ENCODE peak calls at places on chromosomes 4 and X, in nine cellular contexts. G is OCI-LY7, B is activated B cell treated with CpG ODN at 0.5 μM for 24 hours, V is hepatocyte, H is lower lobe of right lung, O is PC-3, W is B cell, S is HFFc6, E is stomach. T is an unnamed sample.

GRCh38 chrX:147912093-147912801 is 528 bp downstream of the FMR1 start:
- DNase-seq in G (peak), B (peak), V (peak), H (peak), O (peak), W (peak), S (peak), E (peak), T (peak)

GRCh38 chr4:26719954-26720552 is 136.2 kb downstream of the TBC1D19 start:
- DNase-seq in G (peak), B (no peak), V (no peak), H (no peak), O (peak), W (no peak), S (peak), E (no peak), T (no peak)

GRCh38 chr4:141905751-141906150 is 269.4 kb downstream of the IL15 start:
- DNase-seq in G (no peak), B (no peak), V (no peak), H (no peak), O (peak), W (no peak), S (peak), E (no peak), T (no peak)

GRCh38 chr4:22170353-22170752 is 221.8 kb upstream of the KCNIP4 start:
- DNase-seq in G (no peak), B (no peak), V (no peak), H (no peak), O (peak), W (no peak), S (no peak), E (no peak), T (no peak)

GRCh38 chr4:151801547-151802516 is 41.0 kb upstream of the GATB start:
- DNase-seq in G (peak), B (peak), V (peak), H (peak), O (peak), W (peak), S (peak), E (peak), T (peak)

GRCh38 chr4:7352486-7352885 is 82.2 kb downstream of the PSAPL1 start:
- DNase-seq in G (no peak), B (no peak), V (no peak), H (no peak), O (no peak), W (no peak), S (no peak), E (no peak), T (no peak)

GRCh38 chr4:159227984-159228383 is 125.1 kb downstream of the RAPGEF2 start:
- DNase-seq in G (no peak), B (no peak), V (peak), H (peak), O (no peak), W (no peak), S (peak), E (peak), T (no peak)

GRCh38 chr4:106986486-106986885 is 49.6 kb downstream of the DKK2 start:
- DNase-seq in G (no peak), B (no peak), V (no peak), H (no peak), O (no peak), W (no peak), S (peak), E (no peak), T (no peak)

GRCh38 chr4:44760142-44760898 is 34.0 kb upstream of the GNPDA2 start:
- DNase-seq in G (peak), B (no peak), V (peak), H (no peak), O (peak), W (peak), S (peak), E (no peak), T (peak)

GRCh38 chr4:89556596-89557305 is 249.2 kb upstream of the GPRIN3 start:
- DNase-seq in G (no peak), B (no peak), V (no peak), H (no peak), O (no peak), W (no peak), S (no peak), E (no peak), T (no peak)

GRCh38 chr4:89562715-89563114 is 255.1 kb upstream of the GPRIN3 start:
- DNase-seq in G (no peak), B (no peak), V (no peak), H (no peak), O (peak), W (no peak), S (no peak), E (no peak), T (no peak)

GRCh38 chr4:89563431-89563830 is 255.8 kb upstream of the GPRIN3 start:
- DNase-seq in G (no peak), B (no peak), V (no peak), H (no peak), O (no peak), W (no peak), S (no peak), E (no peak), T (no peak)

GRCh38 chr4:89561051-89561450 is 253.5 kb upstream of the GPRIN3 start:
- DNase-seq in G (no peak), B (no peak), V (no peak), H (no peak), O (no peak), W (no peak), S (no peak), E (no peak), T (no peak)

DNA sequence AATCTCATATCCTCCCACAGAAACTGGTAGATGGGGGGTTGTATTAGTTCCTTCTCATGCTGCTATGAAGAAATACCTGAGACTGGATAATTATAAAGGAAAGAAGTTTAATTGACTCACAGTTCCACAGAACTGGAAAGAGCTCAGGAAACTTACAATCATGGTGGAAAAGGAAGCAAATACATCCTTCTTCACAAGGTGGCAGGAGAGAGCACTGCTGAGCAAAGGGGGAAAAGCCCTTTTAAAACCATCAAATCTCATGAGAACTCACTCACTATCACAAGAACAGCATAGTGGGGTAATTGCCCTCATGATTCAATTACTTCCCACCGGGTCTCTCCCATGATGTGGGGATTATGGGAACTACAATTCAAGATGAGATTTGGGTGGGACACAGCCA is 250.5 kb upstream of the GPRIN3 start:
- DNase-seq in G (no peak), B (no peak), V (no peak), H (no peak), O (peak), W (no peak), S (no peak), E (no peak), T (no peak)
- TF ChIP-seq CTCF in G (peak), B (no peak), V (peak), H (no peak), O (peak), W (no peak), S (peak), E (no peak), T (peak)

GRCh38 chr4:127623755-127624087 is 9.0 kb upstream of the INTU start:
- DNase-seq in G (no peak), B (no peak), V (peak), H (no peak), O (no peak), W (no peak), S (no peak), E (no peak), T (peak)

GRCh38 chr4:127624176-127624575 is 8.6 kb upstream of the INTU start:
- DNase-seq in G (no peak), B (no peak), V (no peak), H (no peak), O (no peak), W (no peak), S (no peak), E (no peak), T (no peak)

GRCh38 chr4:127622621-127622922 is 10.2 kb upstream of the INTU start:
- DNase-seq in G (no peak), B (no peak), V (no peak), H (no peak), O (no peak), W (no peak), S (no peak), E (no peak), T (no peak)

GRCh38 chr4:127618427-127618826 is 14.3 kb upstream of the INTU start:
- DNase-seq in G (no peak), B (no peak), V (no peak), H (no peak), O (no peak), W (no peak), S (no peak), E (no peak), T (no peak)

GRCh38 chr4:127622923-127623754 is 9.6 kb upstream of the INTU start:
- DNase-seq in G (no peak), B (no peak), V (peak), H (peak), O (no peak), W (peak), S (no peak), E (no peak), T (no peak)
- TF ChIP-seq CTCF in G (no peak), B (no peak), V (peak), H (peak), O (no peak), W (no peak), S (peak), E (no peak), T (no peak)

DNA sequence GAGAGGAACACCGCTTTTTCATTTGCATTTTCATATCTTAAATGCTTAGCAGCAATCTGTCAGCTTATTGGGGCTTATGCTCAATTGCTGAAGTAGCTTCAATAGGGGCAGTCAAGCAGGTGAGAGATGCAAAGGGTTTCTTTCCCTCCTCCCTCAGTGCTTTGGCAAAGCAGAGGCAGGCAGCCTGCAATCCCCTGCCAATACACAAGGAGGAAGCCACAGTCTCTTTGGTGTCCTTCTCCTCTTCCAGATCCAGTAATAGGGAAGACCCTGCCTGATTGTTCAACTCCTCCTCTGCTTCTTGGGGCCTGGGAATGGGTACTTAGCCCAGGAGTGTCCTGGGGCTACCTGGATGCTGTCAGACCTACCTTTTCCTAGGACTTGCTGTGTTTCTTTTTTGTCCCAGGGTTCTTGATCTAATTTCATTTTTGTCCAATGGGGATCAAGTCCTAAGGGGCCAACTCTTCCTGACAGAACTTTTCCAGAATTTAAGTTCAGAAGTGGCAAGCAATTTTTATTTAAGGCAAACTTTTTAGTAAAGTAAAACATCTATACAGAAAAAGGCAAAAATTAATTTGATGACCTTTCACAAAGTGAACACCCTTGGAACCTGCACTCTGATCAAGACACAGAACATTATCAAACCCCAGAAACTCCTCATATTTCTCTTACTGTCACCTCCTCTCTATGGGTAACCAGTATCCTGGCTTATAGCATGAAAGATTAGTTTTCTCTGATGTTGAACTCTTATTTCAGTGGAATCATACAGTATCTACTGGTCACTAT is 260.3 kb downstream of the PPP3CA start:
- DNase-seq in G (peak), B (no peak), V (no peak), H (no peak), O (peak), W (no peak), S (no peak), E (no peak), T (no peak)
- TF ChIP-seq CTCF in G (peak), B (no peak), V (no peak), H (no peak), O (peak), W (peak), S (peak), E (no peak), T (no peak)

GRCh38 chrX:146454363-146454762 is 355.2 kb upstream of the CXorf51B start:
- DNase-seq in G (no peak), B (no peak), V (no peak), H (no peak), O (no peak), W (no peak), S (no peak), E (no peak), T (no peak)

DNA sequence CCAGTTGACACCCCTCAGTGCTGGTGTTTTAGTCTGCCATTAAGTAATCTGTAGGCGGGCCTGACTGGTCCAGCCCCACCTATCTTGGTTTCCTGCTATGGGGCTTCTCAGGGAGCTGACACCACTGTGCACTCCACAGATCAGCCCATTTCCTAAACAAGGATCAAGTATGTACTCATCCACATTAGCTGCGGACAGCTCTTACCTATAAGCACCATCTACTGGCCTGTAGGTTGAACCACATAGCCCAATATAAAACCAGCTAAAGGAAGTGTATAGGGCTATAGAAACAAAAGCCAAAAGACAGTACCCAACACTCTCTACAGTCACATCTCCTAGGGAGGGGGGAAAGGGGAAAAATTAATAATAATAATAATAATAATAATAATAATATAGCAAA is 353.5 kb upstream of the CXorf51B start:
- DNase-seq in G (no peak), B (no peak), V (no peak), H (no peak), O (no peak), W (no peak), S (no peak), E (no peak), T (no peak)
- TF ChIP-seq CTCF in G (no peak), B (no peak), V (no peak), H (no peak), O (no peak), W (no peak), S (no peak), E (no peak), T (no peak)

DNA sequence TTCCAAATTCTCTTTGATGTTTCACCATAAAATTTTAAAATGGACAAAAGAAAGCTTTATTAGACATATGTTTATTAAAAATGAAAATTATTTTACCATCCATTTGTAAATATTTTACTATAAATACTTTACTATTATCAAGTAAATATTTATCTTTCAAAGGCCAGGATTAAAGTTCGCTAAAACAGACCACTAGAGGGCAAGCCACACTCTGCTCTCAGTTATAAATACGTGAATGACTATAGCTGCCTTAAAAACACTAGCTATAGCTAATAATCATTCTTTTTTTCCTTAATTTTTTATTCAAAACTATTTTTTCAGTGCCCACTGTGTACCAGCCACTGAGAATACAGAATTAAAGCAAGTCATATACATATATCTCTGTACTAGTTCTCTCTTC is 38.6 kb downstream of the UNC5C start:
- DNase-seq in G (peak), B (no peak), V (peak), H (no peak), O (peak), W (no peak), S (no peak), E (no peak), T (no peak)
- TF ChIP-seq CTCF in G (peak), B (no peak), V (peak), H (peak), O (peak), W (peak), S (peak), E (peak), T (peak)

DNA sequence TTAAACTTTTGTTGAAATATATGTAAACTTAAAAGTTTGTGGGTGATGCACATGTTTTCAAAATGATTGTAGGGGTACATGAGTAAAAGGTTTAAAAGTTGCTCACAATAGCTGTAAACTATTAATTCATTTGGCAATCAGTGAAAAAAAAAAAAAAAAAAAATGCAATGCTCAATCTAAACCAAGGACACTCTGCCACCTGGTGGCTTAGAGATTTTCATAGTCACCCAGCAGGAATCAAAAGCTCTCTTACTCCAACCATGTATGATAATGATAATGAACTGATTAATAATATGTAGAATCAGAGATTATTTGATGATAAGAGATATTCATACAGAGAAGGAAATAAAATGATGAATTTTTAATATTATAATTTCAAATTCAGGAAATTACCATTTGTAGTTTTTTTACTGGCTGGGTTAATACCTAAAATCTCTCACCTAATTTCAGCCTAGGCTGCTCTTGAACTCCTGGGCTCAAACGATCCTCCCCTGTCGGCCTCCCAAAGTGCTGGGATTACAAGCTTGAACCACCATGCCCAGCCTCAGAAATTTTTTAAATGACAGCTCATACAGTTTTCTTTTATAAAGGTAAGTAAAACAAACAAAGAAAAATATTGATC is 46.9 kb upstream of the SLC25A4 start:
- DNase-seq in G (peak), B (no peak), V (peak), H (no peak), O (peak), W (peak), S (peak), E (peak), T (peak)
- TF ChIP-seq CTCF in G (peak), B (no peak), V (peak), H (peak), O (peak), W (peak), S (peak), E (peak), T (peak)

GRCh38 chr4:139453371-139454110 is 380 bp upstream of the RAB33B start:
- DNase-seq in G (peak), B (peak), V (peak), H (peak), O (peak), W (peak), S (peak), E (peak), T (peak)
- TF ChIP-seq CTCF in G (peak), B (no peak), V (peak), H (peak), O (peak), W (peak), S (peak), E (peak), T (peak)

GRCh38 chr4:153159016-153159415 is 45.2 kb upstream of the TRIM2 start:
- DNase-seq in G (peak), B (no peak), V (no peak), H (no peak), O (no peak), W (no peak), S (no peak), E (no peak), T (no peak)
- TF ChIP-seq CTCF in G (peak), B (no peak), V (no peak), H (no peak), O (peak), W (no peak), S (peak), E (no peak), T (no peak)

DNA sequence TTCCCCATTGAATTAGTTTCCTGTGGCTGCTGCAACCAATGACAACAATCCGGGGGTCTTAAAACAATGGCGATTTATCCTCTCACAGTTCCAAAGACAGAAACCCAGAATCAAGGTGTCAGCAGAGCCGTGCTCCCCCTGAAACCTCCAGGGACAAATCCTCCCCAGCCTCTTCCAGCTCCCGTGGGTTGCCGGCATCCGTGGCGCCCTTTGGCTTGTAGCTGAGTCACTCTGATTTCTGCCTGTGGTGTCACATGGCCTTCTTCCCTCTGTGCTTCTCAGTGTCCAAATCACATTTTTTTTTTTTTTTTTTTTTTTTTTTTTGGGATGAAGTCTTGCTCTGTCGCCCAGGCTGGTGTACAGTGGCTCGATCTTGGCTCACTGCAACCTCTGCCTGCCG is 64.5 kb upstream of the STX18 start:
- DNase-seq in G (no peak), B (no peak), V (no peak), H (no peak), O (no peak), W (no peak), S (peak), E (no peak), T (no peak)
- TF ChIP-seq CTCF in G (no peak), B (no peak), V (no peak), H (no peak), O (no peak), W (no peak), S (no peak), E (no peak), T (no peak)